ENCODE peak calls at places on chromosomes 16 and 17, in nine cellular contexts. A, R, U, Q, W, V, O, P and I are unnamed samples.

GRCh38 chr17:83199500-83200201 is 120.2 kb downstream of the METRNL start:
- DNase-seq in A (peak), R (peak), U (peak), Q (peak), W (peak), V (no peak), O (peak), P (peak), I (peak)

GRCh38 chr17:73599599-73599998 is 44.6 kb downstream of the SDK2 start:
- DNase-seq in A (no peak), R (no peak), U (no peak), Q (no peak), W (no peak), V (no peak), O (no peak), P (no peak), I (no peak)

GRCh38 chr17:62657664-62658063 is 30.2 kb downstream of the MRC2 start:
- DNase-seq in A (no peak), R (no peak), U (peak), Q (no peak), W (no peak), V (no peak), O (peak), P (no peak), I (no peak)

GRCh38 chr17:76561799-76562268 is 22.0 kb downstream of the PRCD start:
- DNase-seq in A (no peak), R (no peak), U (no peak), Q (no peak), W (no peak), V (no peak), O (no peak), P (no peak), I (no peak)

GRCh38 chr17:22512997-22513538 is 820.7 kb downstream of the KCNJ18 start:
- DNase-seq in A (no peak), R (no peak), U (no peak), Q (no peak), W (no peak), V (no peak), O (no peak), P (no peak), I (peak)

GRCh38 chr17:9009096-9009495 is 12.2 kb upstream of the NTN1 start:
- DNase-seq in A (no peak), R (no peak), U (no peak), Q (no peak), W (no peak), V (no peak), O (no peak), P (no peak), I (no peak)

GRCh38 chr17:45197108-45197507 is 24.6 kb upstream of the FMNL1 start:
- DNase-seq in A (no peak), R (no peak), U (no peak), Q (no peak), W (no peak), V (no peak), O (no peak), P (no peak), I (no peak)

GRCh38 chr17:76353004-76353598 is 615 bp downstream of the PRPSAP1 start:
- DNase-seq in A (peak), R (peak), U (peak), Q (peak), W (no peak), V (no peak), O (peak), P (no peak), I (peak)

GRCh38 chr16:27515874-27516353 is 33.8 kb downstream of the GTF3C1 start:
- DNase-seq in A (no peak), R (peak), U (no peak), Q (peak), W (no peak), V (peak), O (no peak), P (no peak), I (peak)

GRCh38 chr17:14813649-14814048 is 451.5 kb downstream of the PMP22 start:
- DNase-seq in A (no peak), R (no peak), U (no peak), Q (no peak), W (no peak), V (peak), O (no peak), P (no peak), I (peak)

GRCh38 chr16:29988346-29989075 is 6.9 kb downstream of the HIRIP3 start:
- DNase-seq in A (no peak), R (no peak), U (peak), Q (no peak), W (no peak), V (no peak), O (peak), P (no peak), I (no peak)

GRCh38 chr17:72338847-72339790 is 218.3 kb downstream of the SOX9 start:
- DNase-seq in A (peak), R (no peak), U (no peak), Q (peak), W (peak), V (peak), O (no peak), P (peak), I (no peak)

GRCh38 chr17:50150354-50151040 is at the start of gene PPP1R9B:
- DNase-seq in A (no peak), R (no peak), U (peak), Q (no peak), W (no peak), V (no peak), O (no peak), P (no peak), I (no peak)

GRCh38 chr17:49548506-49549310 is 27.0 kb upstream of the NXPH3 start:
- DNase-seq in A (no peak), R (peak), U (no peak), Q (no peak), W (no peak), V (peak), O (no peak), P (peak), I (peak)

GRCh38 chr16:80968386-80969113 is 38.1 kb downstream of the CMC2 start:
- DNase-seq in A (no peak), R (no peak), U (no peak), Q (no peak), W (no peak), V (no peak), O (no peak), P (peak), I (no peak)

GRCh38 chr16:10616744-10617640 is 36.6 kb upstream of the EMP2 start:
- DNase-seq in A (peak), R (peak), U (peak), Q (peak), W (peak), V (peak), O (peak), P (peak), I (no peak)

GRCh38 chr16:77584205-77584859 is 138.0 kb upstream of the NUDT7 start:
- DNase-seq in A (peak), R (peak), U (peak), Q (peak), W (peak), V (peak), O (no peak), P (peak), I (peak)

GRCh38 chr16:15510992-15511391 is 76.6 kb downstream of the BMERB1 start:
- DNase-seq in A (no peak), R (no peak), U (no peak), Q (no peak), W (no peak), V (no peak), O (no peak), P (no peak), I (no peak)

GRCh38 chr16:14608604-14609003 is 21.5 kb downstream of the PARN start:
- DNase-seq in A (no peak), R (no peak), U (no peak), Q (no peak), W (no peak), V (peak), O (no peak), P (no peak), I (peak)

GRCh38 chr17:64938925-64939474 is 19.7 kb upstream of the LRRC37A3 start:
- DNase-seq in A (peak), R (peak), U (no peak), Q (no peak), W (peak), V (peak), O (no peak), P (peak), I (peak)

DNA sequence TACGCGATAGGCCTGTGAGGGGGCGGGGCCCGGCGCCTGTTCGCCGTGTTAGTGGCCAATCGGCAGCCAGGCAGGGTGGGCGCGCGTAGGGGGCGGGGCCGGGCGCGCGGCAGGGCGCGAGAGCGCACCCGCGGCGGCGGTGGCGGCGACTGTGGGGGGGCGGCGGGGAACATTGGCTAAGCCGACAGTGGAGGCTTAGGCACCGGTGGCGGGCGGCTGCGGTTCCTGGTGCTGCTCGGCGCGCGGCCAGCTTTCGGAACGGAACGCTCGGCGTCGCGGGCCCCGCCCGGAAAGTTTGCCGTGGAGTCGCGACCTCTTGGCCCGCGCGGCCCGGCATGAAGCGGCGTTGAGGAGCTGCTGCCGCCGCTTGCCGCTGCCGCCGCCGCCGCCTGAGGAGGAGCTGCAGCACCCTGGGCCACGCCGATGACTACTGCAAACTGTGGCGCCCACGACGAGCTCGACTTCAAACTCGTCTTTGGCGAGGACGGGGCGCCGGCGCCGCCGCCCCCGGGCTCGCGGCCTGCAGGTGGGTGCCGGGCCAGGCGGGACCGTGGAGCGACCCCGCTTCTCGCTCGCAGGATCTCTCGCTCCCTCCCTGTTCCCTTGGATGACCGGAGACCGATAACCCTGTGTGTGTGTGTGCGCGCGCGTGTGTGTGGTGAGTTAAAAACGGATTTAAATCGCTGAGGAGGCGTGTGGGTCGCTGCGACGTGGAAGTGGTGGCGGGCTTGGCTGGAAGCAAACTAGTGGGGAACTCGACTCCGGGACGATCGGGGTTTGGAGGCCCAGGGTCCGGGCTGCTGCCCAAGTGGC is at the start of gene NFATC3:
- DNase-seq in A (peak), R (peak), U (peak), Q (peak), W (peak), V (peak), O (peak), P (peak), I (peak)
- TF ChIP-seq POLR2A in A (peak), R (no peak), U (no peak), Q (peak), W (peak), V (peak), O (no peak), P (peak), I (no peak)

GRCh38 chr16:18796377-18796776 is 5.0 kb downstream of the ARL6IP1 start:
- DNase-seq in A (no peak), R (no peak), U (no peak), Q (no peak), W (no peak), V (no peak), O (no peak), P (no peak), I (no peak)
- H3K27ac ChIP-seq in A (no peak), R (peak), U (no peak), Q (peak), W (no peak), V (no peak), O (no peak), P (no peak), I (no peak)

DNA sequence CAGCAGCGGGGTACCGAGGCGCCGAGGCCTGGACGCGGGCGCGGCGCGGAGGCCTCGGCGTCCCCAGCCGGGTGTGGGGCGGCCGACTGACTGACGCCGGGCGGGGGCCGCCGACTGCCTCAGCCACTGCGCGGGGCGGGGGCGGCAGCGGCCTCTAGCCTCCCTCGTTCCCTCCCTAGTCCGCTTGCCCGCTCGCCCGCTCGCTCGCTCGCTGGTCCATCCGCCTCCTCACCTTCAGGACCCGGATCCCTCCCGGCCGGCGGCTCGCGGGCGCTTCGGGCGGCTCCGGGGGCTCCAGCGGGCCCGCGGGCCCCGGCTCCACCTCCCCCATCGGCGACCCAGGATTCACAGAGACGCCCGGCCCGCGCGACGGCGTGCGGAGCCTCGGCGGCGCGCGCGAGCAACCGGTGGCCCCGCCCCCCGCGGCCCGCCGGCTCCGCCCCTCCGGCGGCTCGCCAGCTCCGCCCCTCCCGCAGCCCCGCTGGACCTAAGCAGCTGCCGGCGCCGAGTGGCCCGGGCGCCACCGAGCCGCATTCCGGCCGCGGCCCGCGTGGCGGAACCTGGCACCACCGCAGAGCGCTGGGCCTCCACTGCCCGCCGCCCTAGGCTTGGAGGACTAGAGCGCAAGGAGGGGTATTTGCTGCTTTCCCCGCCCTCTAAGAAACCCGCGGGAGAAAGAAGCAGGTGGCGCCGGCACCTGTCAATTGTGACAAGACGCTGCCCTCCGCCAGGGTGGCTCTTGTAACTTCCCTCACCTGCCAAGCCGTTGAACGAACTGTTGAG is 773 bp downstream of the PHLPP2 start:
- DNase-seq in A (peak), R (peak), U (peak), Q (peak), W (peak), V (peak), O (peak), P (peak), I (peak)
- TF ChIP-seq POLR2A in A (peak), R (no peak), U (peak), Q (peak), W (peak), V (peak), O (no peak), P (peak), I (no peak)

DNA sequence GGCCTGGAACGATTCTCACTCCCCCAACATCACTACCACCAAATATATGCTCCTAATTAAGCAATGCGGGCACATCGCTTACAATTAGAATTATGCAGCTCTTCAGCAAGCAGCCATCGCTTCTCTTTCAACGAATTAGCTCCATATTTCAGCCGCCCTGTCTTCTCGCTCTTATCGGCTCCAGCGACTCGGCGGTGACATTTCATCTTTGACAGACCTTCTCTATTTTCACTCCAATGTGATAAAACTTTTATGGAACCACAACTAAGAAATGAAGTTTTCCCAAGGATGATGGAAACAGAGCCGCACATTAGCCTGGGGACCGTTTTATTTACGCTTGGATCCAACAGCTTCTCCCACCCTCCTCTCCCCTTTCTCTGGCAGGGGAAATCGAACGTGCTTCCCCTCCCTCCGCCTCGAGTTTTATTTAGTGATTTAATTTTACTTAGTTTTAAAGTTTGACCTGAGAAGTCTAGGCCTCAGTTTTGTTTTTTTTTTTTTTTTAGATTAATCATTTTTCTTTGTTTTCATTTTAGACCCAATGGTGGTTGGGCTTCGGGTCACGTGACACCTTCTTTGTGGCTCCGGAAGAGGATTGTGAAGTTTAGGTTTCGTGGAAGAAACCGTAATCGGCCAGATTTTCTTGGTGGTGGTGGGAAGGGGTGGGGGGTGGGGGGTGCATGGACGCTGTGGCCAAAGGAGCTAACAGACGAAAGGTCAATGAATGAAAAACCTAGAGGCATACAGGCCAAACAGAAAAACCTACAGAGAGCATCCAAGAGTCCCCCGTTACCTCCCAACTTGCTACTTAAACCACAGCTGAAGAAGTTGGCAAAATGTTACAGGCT is 3.2 kb upstream of the HOXB2 start:
- DNase-seq in A (no peak), R (no peak), U (no peak), Q (no peak), W (peak), V (no peak), O (peak), P (peak), I (no peak)
- H3K27ac ChIP-seq in A (peak), R (peak), U (no peak), Q (peak), W (peak), V (no peak), O (peak), P (peak), I (no peak)

DNA sequence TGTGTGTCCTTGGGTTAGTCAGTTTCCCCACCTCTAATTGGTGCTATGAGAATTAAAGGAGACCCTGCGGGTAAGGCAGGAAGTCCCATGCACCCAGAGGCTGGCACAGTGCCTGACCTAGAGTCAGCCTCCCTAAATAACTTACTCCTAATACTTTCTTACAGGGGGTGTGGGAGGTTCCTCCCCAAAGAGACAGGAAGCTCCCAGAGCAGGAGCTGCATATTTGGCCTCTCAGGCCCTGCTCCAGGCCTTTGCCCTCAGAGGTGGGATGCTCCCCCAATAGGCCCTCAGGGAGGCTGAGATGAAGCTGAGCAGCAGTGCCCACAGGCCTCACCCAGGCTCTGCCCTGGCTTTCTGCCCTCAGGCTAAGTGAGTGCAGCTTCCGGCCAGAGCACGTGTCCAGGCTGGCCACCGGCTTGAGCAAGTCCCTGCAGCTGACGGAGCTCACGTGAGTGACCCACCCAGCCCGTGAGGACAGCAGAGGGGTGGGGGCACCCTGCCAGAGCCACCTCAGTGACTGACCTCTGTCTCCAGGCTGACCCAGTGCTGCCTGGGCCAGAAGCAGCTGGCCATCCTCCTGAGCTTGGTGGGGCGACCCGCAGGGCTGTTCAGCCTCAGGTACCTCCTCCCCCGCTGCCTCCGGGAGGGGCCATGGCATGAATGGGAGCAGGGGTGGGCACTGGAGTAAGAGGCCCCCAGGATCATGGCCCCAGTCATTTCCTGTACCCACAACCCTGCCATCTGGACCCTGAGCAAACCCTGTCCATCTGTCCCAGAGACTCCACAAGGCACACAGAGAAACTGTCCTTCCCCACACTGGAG is 31.1 kb upstream of the CPNE2 start:
- DNase-seq in A (peak), R (peak), U (peak), Q (peak), W (peak), V (peak), O (peak), P (peak), I (peak)
- TF ChIP-seq POLR2A in A (no peak), R (no peak), U (no peak), Q (no peak), W (no peak), V (no peak), O (no peak), P (no peak), I (no peak)